ENCODE peak calls at places on chromosomes 5 and 9, in eight cellular contexts. R is SK-N-SH, M is retinal pigment epithelial cell, K is HTR-8/SVneo, C is Calu3, P is NCI-H526 treated with DMSO at 0.1 percent for 48 hours, F is NAMALWA, V is right cardiac atrium. O is an unnamed sample.

GRCh38 chr5:157513182-157513581 is 53.2 kb downstream of the NIPAL4 start:
- DNase-seq in R (no peak), M (no peak), K (no peak), C (no peak), P (no peak), F (no peak), V (no peak), O (peak)

GRCh38 chr5:140322751-140323731 is 20.1 kb upstream of the PFDN1 start:
- DNase-seq in R (no peak), M (peak), K (peak), C (peak), P (no peak), F (no peak), V (peak), O (no peak)

GRCh38 chr9:92607773-92608172 is 62.2 kb downstream of the IPPK start:
- DNase-seq in R (peak), M (no peak), K (no peak), C (no peak), P (no peak), F (no peak), V (no peak), O (no peak)

GRCh38 chr5:153617190-153617589 is 126.7 kb downstream of the GRIA1 start:
- DNase-seq in R (no peak), M (no peak), K (no peak), C (no peak), P (no peak), F (no peak), V (no peak), O (no peak)

GRCh38 chr9:124574944-124575343 is 67.7 kb upstream of the NR5A1 start:
- DNase-seq in R (no peak), M (no peak), K (peak), C (no peak), P (no peak), F (no peak), V (no peak), O (no peak)

GRCh38 chr5:25064306-25064705 is 419.5 kb upstream of the CDH10 start:
- DNase-seq in R (no peak), M (no peak), K (no peak), C (no peak), P (no peak), F (no peak), V (no peak), O (no peak)

GRCh38 chr9:130616451-130616850 is 37.1 kb downstream of the FUBP3 start:
- DNase-seq in R (no peak), M (no peak), K (no peak), C (no peak), P (no peak), F (no peak), V (no peak), O (no peak)

GRCh38 chr5:110038297-110038997 is 348.7 kb downstream of the MAN2A1 start:
- DNase-seq in R (no peak), M (no peak), K (no peak), C (no peak), P (no peak), F (no peak), V (no peak), O (no peak)

GRCh38 chr9:128011071-128011817 is 30.5 kb upstream of the EEIG1 start:
- DNase-seq in R (no peak), M (no peak), K (no peak), C (no peak), P (no peak), F (no peak), V (peak), O (no peak)

GRCh38 chr9:69899491-69899890 is 78.9 kb downstream of the CFAP95 start:
- DNase-seq in R (no peak), M (no peak), K (no peak), C (no peak), P (no peak), F (no peak), V (no peak), O (no peak)

GRCh38 chr5:82335807-82336206 is 57.7 kb upstream of the RPS23 start:
- DNase-seq in R (no peak), M (peak), K (no peak), C (no peak), P (no peak), F (no peak), V (no peak), O (no peak)

GRCh38 chr9:116777116-116777515 is 90.0 kb downstream of the TRIM32 start:
- DNase-seq in R (no peak), M (no peak), K (no peak), C (no peak), P (no peak), F (no peak), V (no peak), O (peak)

GRCh38 chr5:4700886-4701285 is 439.2 kb upstream of the ADAMTS16 start:
- DNase-seq in R (no peak), M (no peak), K (no peak), C (no peak), P (no peak), F (no peak), V (no peak), O (no peak)

GRCh38 chr9:6845881-6846280 is 88.1 kb downstream of the KDM4C start:
- DNase-seq in R (peak), M (peak), K (peak), C (no peak), P (no peak), F (no peak), V (no peak), O (peak)

GRCh38 chr9:4923580-4924544 is 61.2 kb upstream of the JAK2 start:
- DNase-seq in R (peak), M (no peak), K (peak), C (peak), P (no peak), F (peak), V (no peak), O (peak)

GRCh38 chr5:55303238-55303690 is 4.2 kb downstream of the DHX29 start:
- DNase-seq in R (no peak), M (peak), K (no peak), C (peak), P (no peak), F (no peak), V (no peak), O (peak)

GRCh38 chr9:35682083-35682482 is 7.6 kb downstream of the TPM2 start:
- DNase-seq in R (no peak), M (no peak), K (no peak), C (no peak), P (no peak), F (no peak), V (no peak), O (no peak)

GRCh38 chr5:160961761-160962160 is 109.8 kb upstream of the ATP10B start:
- DNase-seq in R (no peak), M (no peak), K (no peak), C (no peak), P (no peak), F (no peak), V (no peak), O (no peak)

GRCh38 chr9:126341461-126341860 is 14.8 kb downstream of the MVB12B start:
- DNase-seq in R (no peak), M (no peak), K (no peak), C (no peak), P (no peak), F (no peak), V (no peak), O (peak)

GRCh38 chr9:84405666-84406065 is 65.1 kb upstream of the SLC28A3 start:
- DNase-seq in R (no peak), M (no peak), K (no peak), C (no peak), P (no peak), F (no peak), V (no peak), O (no peak)

GRCh38 chr9:97059661-97060060 is 20.7 kb upstream of the CTSV start:
- DNase-seq in R (no peak), M (no peak), K (no peak), C (peak), P (no peak), F (no peak), V (no peak), O (no peak)

GRCh38 chr9:35714579-35715252 is 17.3 kb downstream of the TLN1 start:
- DNase-seq in R (no peak), M (no peak), K (no peak), C (no peak), P (no peak), F (no peak), V (no peak), O (no peak)

GRCh38 chr9:90774682-90775081 is 26.9 kb upstream of the SYK start:
- DNase-seq in R (no peak), M (no peak), K (no peak), C (no peak), P (no peak), F (peak), V (no peak), O (no peak)

O was measured in trophoblast cell.